ENCODE peak calls at places on chromosomes 13 and 19, in six cellular contexts. R is Caki2; W is stimulated activated CD4-positive, alpha-beta T cell treated with anti-CD3 and anti-CD28 coated beads, Interleukin-1b, Interleukin-23, amount 100 ng/mL, for 1 hour; Y is COLO829; N is foreskin keratinocyte; V is activated CD4-positive, alpha-beta T cell treated with anti-CD3 and anti-CD28 coated beads for 36 hours. S is an unnamed sample.

GRCh38 chr13:100235311-100235901 is 146.5 kb downstream of the PCCA start:
- DNase-seq in R (peak), W (no peak), Y (peak), N (no peak), V (no peak), S (no peak)

GRCh38 chr19:17089238-17089637 is 13.7 kb downstream of the MYO9B start:
- DNase-seq in R (no peak), W (no peak), Y (no peak), N (no peak), V (no peak), S (no peak)

GRCh38 chr13:31756346-31756745 is 17.0 kb downstream of the RXFP2 start:
- DNase-seq in R (peak), W (no peak), Y (peak), N (peak), V (no peak), S (peak)

GRCh38 chr19:44625531-44626066 is 12.2 kb downstream of the IGSF23 start:
- DNase-seq in R (no peak), W (no peak), Y (no peak), N (no peak), V (no peak), S (no peak)

GRCh38 chr19:42233106-42233505 is 9.3 kb downstream of the GSK3A start:
- DNase-seq in R (no peak), W (no peak), Y (no peak), N (no peak), V (no peak), S (no peak)

GRCh38 chr19:28136796-28137195 is 1076.2 kb downstream of the UQCRFS1 start:
- DNase-seq in R (no peak), W (no peak), Y (no peak), N (no peak), V (no peak), S (no peak)

GRCh38 chr19:1668339-1669123 is 16.1 kb upstream of the TCF3 start:
- DNase-seq in R (no peak), W (no peak), Y (no peak), N (no peak), V (peak), S (no peak)

GRCh38 chr13:91986771-91987515 is 588.5 kb downstream of the GPC5 start:
- DNase-seq in R (no peak), W (no peak), Y (no peak), N (no peak), V (no peak), S (no peak)

GRCh38 chr19:2982983-2983350 is 5.6 kb downstream of the TLE6 start:
- DNase-seq in R (no peak), W (no peak), Y (no peak), N (peak), V (no peak), S (peak)

GRCh38 chr19:17536957-17537356 is 18.5 kb upstream of the COLGALT1 start:
- DNase-seq in R (no peak), W (no peak), Y (no peak), N (no peak), V (no peak), S (no peak)

GRCh38 chr19:18306903-18307681 is 15.8 kb downstream of the LSM4 start:
- DNase-seq in R (no peak), W (no peak), Y (no peak), N (no peak), V (peak), S (no peak)